ENCODE peak calls at places on chromosomes 7 and 10, in eight cellular contexts. K, F, X, L, U, D, S and T are unnamed samples.

GRCh38 chr7:113774182-113774807 is 144.5 kb downstream of the PPP1R3A start:
- DNase-seq in K (no peak), F (peak; percentile 62), X (no peak), L (no peak), U (no peak), D (no peak), S (no peak), T (no peak)

GRCh38 chr7:94352854-94353253 is 41.8 kb upstream of the COL1A2 start:
- DNase-seq in K (no peak), F (no peak), X (no peak), L (no peak), U (no peak), D (no peak), S (no peak), T (no peak)

GRCh38 chr10:105742184-105742583 is 1101.1 kb downstream of the SORCS3 start:
- DNase-seq in K (no peak), F (no peak), X (no peak), L (no peak), U (no peak), D (no peak), S (peak; percentile 54), T (peak; percentile 34)

GRCh38 chr10:131726967-131727366 is 173.8 kb upstream of the PPP2R2D start:
- DNase-seq in K (no peak), F (no peak), X (no peak), L (peak; percentile 38), U (peak; percentile 54), D (no peak), S (no peak), T (no peak)

GRCh38 chr7:50214771-50215170 is 89.7 kb upstream of the IKZF1 start:
- DNase-seq in K (no peak), F (no peak), X (no peak), L (no peak), U (no peak), D (no peak), S (no peak), T (no peak)

GRCh38 chr7:130286881-130287280 is 6.1 kb upstream of the CPA4 start:
- DNase-seq in K (no peak), F (peak; percentile 41), X (no peak), L (no peak), U (no peak), D (no peak), S (no peak), T (no peak)

GRCh38 chr10:114856544-114857287 is 35.1 kb downstream of the FHIP2A start:
- DNase-seq in K (no peak), F (peak; percentile 90), X (no peak), L (no peak), U (no peak), D (no peak), S (no peak), T (no peak)

GRCh38 chr7:1646957-1647891 is 22.9 kb upstream of the ELFN1 start:
- DNase-seq in K (no peak), F (no peak), X (no peak), L (no peak), U (no peak), D (no peak), S (peak; percentile 65), T (peak; percentile 67)

GRCh38 chr10:44627591-44628354 is 242.9 kb upstream of the CXCL12 start:
- DNase-seq in K (no peak), F (peak; percentile 68), X (no peak), L (no peak), U (no peak), D (no peak), S (no peak), T (no peak)

GRCh38 chr10:46106410-46107255 is 60.6 kb upstream of the MSMB start:
- DNase-seq in K (peak; percentile 33), F (peak; percentile 12), X (no peak), L (peak; percentile 82), U (peak; percentile 84), D (peak; percentile 41), S (peak; percentile 55), T (peak; percentile 54)

GRCh38 chr10:80196270-80196949 is 8.9 kb downstream of the ANXA11 start:
- DNase-seq in K (no peak), F (peak; percentile 61), X (no peak), L (no peak), U (peak; percentile 90), D (no peak), S (peak; percentile 81), T (peak; percentile 93)

GRCh38 chr10:89867964-89868363 is 166.6 kb downstream of the KIF20B start:
- DNase-seq in K (no peak), F (peak; percentile 8), X (no peak), L (no peak), U (no peak), D (no peak), S (no peak), T (no peak)

GRCh38 chr10:123470570-123470969 is 195.6 kb upstream of the GPR26 start:
- DNase-seq in K (no peak), F (no peak), X (no peak), L (no peak), U (no peak), D (no peak), S (no peak), T (no peak)

GRCh38 chr10:88968316-88968882 is 15.8 kb upstream of the ACTA2 start:
- DNase-seq in K (no peak), F (no peak), X (no peak), L (no peak), U (no peak), D (no peak), S (no peak), T (no peak)

GRCh38 chr10:16822027-16822426 is 4.8 kb upstream of the RSU1 start:
- DNase-seq in K (no peak), F (no peak), X (no peak), L (no peak), U (no peak), D (no peak), S (no peak), T (no peak)

GRCh38 chr10:16817125-16818019 is at the start of gene RSU1:
- DNase-seq in K (peak; percentile 99), F (peak; percentile 100), X (peak; percentile 95), L (peak; percentile 100), U (peak; percentile 100), D (peak; percentile 100), S (peak; percentile 100), T (peak; percentile 100)

GRCh38 chr10:16819026-16819425 is 1.8 kb upstream of the RSU1 start:
- DNase-seq in K (no peak), F (no peak), X (no peak), L (no peak), U (no peak), D (no peak), S (no peak), T (no peak)

GRCh38 chr10:16820018-16820417 is 2.8 kb upstream of the RSU1 start:
- DNase-seq in K (no peak), F (no peak), X (no peak), L (no peak), U (no peak), D (no peak), S (no peak), T (no peak)

GRCh38 chr10:16819436-16819835 is 2.2 kb upstream of the RSU1 start:
- DNase-seq in K (no peak), F (no peak), X (no peak), L (no peak), U (no peak), D (no peak), S (no peak), T (no peak)
- H3K27ac ChIP-seq in K (no peak overlapping the region), F (no peak overlapping the region), X (no peak overlapping the region), L (no peak overlapping the region), U (no peak overlapping the region), D (no peak overlapping the region), S (no peak overlapping the region), T (no peak overlapping the region)

GRCh38 chr10:42743697-42744096 is 38.9 kb upstream of the BMS1 start:
- DNase-seq in K (no peak), F (no peak), X (no peak), L (no peak), U (no peak), D (no peak), S (no peak), T (no peak)
- TF ChIP-seq CTCF in K (no peak), F (no peak), X (no peak), L (no peak), U (no peak), D (no peak), S (no peak), T (no peak)

GRCh38 chr10:49313501-49314070 is 14.6 kb downstream of the C10orf71 start:
- DNase-seq in K (no peak), F (no peak), X (no peak), L (no peak), U (no peak), D (no peak), S (no peak), T (no peak)
- H3K27ac ChIP-seq in K (no peak overlapping the region), F (no peak overlapping the region), X (no peak overlapping the region), L (no peak overlapping the region), U (no peak overlapping the region), D (no peak overlapping the region), S (no peak overlapping the region), T (no peak overlapping the region)

GRCh38 chr10:101063162-101063525 is 1.4 kb downstream of the KAZALD1 start:
- DNase-seq in K (no peak), F (no peak), X (no peak), L (no peak), U (no peak), D (no peak), S (no peak), T (no peak)

GRCh38 chr10:101063548-101064414 is 2.0 kb downstream of the KAZALD1 start:
- DNase-seq in K (no peak), F (no peak), X (no peak), L (peak; percentile 69), U (no peak), D (no peak), S (peak; percentile 48), T (no peak)

GRCh38 chr10:101061814-101062230 is at the start of gene KAZALD1:
- DNase-seq in K (no peak), F (no peak), X (no peak), L (no peak), U (no peak), D (no peak), S (no peak), T (no peak)

GRCh38 chr10:101060951-101061813 is 607 bp upstream of the KAZALD1 start:
- DNase-seq in K (peak; percentile 88), F (peak; percentile 91), X (peak; percentile 73), L (peak; percentile 96), U (peak; percentile 99), D (peak; percentile 83), S (peak; percentile 97), T (peak; percentile 95)

DNA sequence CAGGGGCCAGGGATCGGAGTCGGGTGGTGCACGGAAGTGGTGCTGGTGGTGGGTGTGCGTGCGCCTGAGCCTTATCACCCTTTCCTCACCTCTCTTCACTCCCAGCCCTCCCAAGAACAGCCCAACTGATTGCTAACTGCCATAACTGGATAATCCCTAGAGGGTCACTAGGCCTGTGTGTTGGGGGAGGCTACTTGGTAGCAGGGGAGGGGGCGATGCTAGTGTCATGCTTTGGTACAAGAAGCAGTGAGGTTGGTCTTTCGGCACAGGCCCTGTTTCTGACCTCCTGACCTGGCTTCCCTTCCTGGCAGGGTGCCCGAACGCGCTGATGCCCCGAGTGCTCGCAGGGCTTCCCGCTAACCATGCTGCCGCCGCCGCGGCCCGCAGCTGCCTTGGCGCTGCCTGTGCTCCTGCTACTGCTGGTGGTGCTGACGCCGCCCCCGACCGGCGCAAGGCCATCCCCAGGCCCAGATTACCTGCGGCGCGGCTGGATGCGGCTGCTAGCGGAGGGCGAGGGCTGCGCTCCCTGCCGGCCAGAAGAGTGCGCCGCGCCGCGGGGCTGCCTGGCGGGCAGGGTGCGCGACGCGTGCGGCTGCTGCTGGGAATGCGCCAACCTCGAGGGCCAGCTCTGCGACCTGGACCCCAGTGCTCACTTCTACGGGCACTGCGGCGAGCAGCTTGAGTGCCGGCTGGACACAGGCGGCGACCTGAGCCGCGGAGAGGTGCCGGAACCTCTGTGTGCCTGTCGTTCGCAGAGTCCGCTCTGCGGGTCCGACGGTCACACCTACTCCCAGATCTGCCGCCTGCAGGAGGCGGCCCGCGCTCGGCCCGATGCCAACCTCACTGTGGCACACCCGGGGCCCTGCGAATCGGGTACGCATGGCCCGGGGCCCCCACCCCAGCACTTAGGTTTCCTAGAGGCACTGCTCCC is 707 bp downstream of the KAZALD1 start:
- DNase-seq in K (peak; percentile 28), F (peak; percentile 43), X (no peak), L (peak; percentile 85), U (peak; percentile 87), D (no peak), S (peak; percentile 49), T (peak; percentile 85)
- TF ChIP-seq CTCF in K (peak; percentile 66), F (peak; percentile 59), X (peak; percentile 57), L (peak; percentile 71), U (peak; percentile 65), D (peak; percentile 54), S (peak; percentile 63), T (peak; percentile 55)